ENCODE peak calls at places on chromosomes 4 and X, in seven cellular contexts. One of them, this sample, is unnamed.

GRCh38 chrX:133177202-133177601 is 41.0 kb downstream of the TFDP3 start:
- DNase-seq in stromal cell of bone marrow: no peak
- DNase-seq in fibroblast of mammary gland: no peak
- DNase-seq in Ammon's horn: no peak
- DNase-seq in stimulated activated CD8-positive, alpha-beta memory T cell treated with anti-CD3 and anti-CD28 coated beads, Interleukin-4, amount 100 ng/mL, for 4 hours: no peak
- DNase-seq in T-helper 2 cell: no peak
- DNase-seq in H7: no peak
- DNase-seq in this sample: no peak

GRCh38 chr4:7460591-7460990 is 25.9 kb upstream of the PSAPL1 start:
- DNase-seq in H7: no peak
- DNase-seq in fibroblast of mammary gland: peak; percentile 26
- DNase-seq in T-helper 2 cell: no peak
- DNase-seq in Ammon's horn: no peak
- DNase-seq in stromal cell of bone marrow: no peak
- DNase-seq in stimulated activated CD8-positive, alpha-beta memory T cell treated with anti-CD3 and anti-CD28 coated beads, Interleukin-4, amount 100 ng/mL, for 4 hours: no peak
- DNase-seq in this sample: no peak

GRCh38 chr4:121156822-121157769 is 7.0 kb downstream of the TNIP3 start:
- DNase-seq in Ammon's horn: peak; percentile 13
- DNase-seq in T-helper 2 cell: peak; percentile 5
- DNase-seq in stimulated activated CD8-positive, alpha-beta memory T cell treated with anti-CD3 and anti-CD28 coated beads, Interleukin-4, amount 100 ng/mL, for 4 hours: no peak
- DNase-seq in H7: peak; percentile 61
- DNase-seq in fibroblast of mammary gland: peak; percentile 33
- DNase-seq in stromal cell of bone marrow: no peak
- DNase-seq in this sample: peak; percentile 15

GRCh38 chrX:24890677-24891076 is 125.1 kb downstream of the ARX start:
- DNase-seq in fibroblast of mammary gland: no peak
- DNase-seq in H7: no peak
- DNase-seq in Ammon's horn: no peak
- DNase-seq in stromal cell of bone marrow: no peak
- DNase-seq in T-helper 2 cell: no peak
- DNase-seq in stimulated activated CD8-positive, alpha-beta memory T cell treated with anti-CD3 and anti-CD28 coated beads, Interleukin-4, amount 100 ng/mL, for 4 hours: no peak
- DNase-seq in this sample: no peak

GRCh38 chr4:156946508-156947197 is 24.9 kb downstream of the PDGFC start:
- DNase-seq in H7: no peak
- DNase-seq in Ammon's horn: no peak
- DNase-seq in stimulated activated CD8-positive, alpha-beta memory T cell treated with anti-CD3 and anti-CD28 coated beads, Interleukin-4, amount 100 ng/mL, for 4 hours: no peak
- DNase-seq in T-helper 2 cell: no peak
- DNase-seq in stromal cell of bone marrow: peak; percentile 97
- DNase-seq in fibroblast of mammary gland: peak; percentile 100
- DNase-seq in this sample: no peak

GRCh38 chrX:105650577-105650976 is 171.8 kb upstream of the NRK start:
- DNase-seq in Ammon's horn: no peak
- DNase-seq in H7: no peak
- DNase-seq in stimulated activated CD8-positive, alpha-beta memory T cell treated with anti-CD3 and anti-CD28 coated beads, Interleukin-4, amount 100 ng/mL, for 4 hours: no peak
- DNase-seq in T-helper 2 cell: no peak
- DNase-seq in stromal cell of bone marrow: no peak
- DNase-seq in fibroblast of mammary gland: no peak
- DNase-seq in this sample: no peak

GRCh38 chr4:24729041-24729730 is 66.2 kb upstream of the SOD3 start:
- DNase-seq in T-helper 2 cell: no peak
- DNase-seq in H7: no peak
- DNase-seq in stimulated activated CD8-positive, alpha-beta memory T cell treated with anti-CD3 and anti-CD28 coated beads, Interleukin-4, amount 100 ng/mL, for 4 hours: no peak
- DNase-seq in Ammon's horn: no peak
- DNase-seq in fibroblast of mammary gland: peak; percentile 6
- DNase-seq in stromal cell of bone marrow: peak; percentile 38
- DNase-seq in this sample: no peak

GRCh38 chrX:43813898-43814297 is 68.4 kb downstream of the MAOB start:
- DNase-seq in fibroblast of mammary gland: peak; percentile 40
- DNase-seq in Ammon's horn: no peak
- DNase-seq in stromal cell of bone marrow: no peak
- DNase-seq in T-helper 2 cell: no peak
- DNase-seq in H7: peak; percentile 21
- DNase-seq in stimulated activated CD8-positive, alpha-beta memory T cell treated with anti-CD3 and anti-CD28 coated beads, Interleukin-4, amount 100 ng/mL, for 4 hours: no peak
- DNase-seq in this sample: no peak

GRCh38 chr4:70556856-70557255 is 35.2 kb upstream of the AMBN start:
- DNase-seq in stromal cell of bone marrow: no peak
- DNase-seq in H7: no peak
- DNase-seq in T-helper 2 cell: no peak
- DNase-seq in stimulated activated CD8-positive, alpha-beta memory T cell treated with anti-CD3 and anti-CD28 coated beads, Interleukin-4, amount 100 ng/mL, for 4 hours: no peak
- DNase-seq in Ammon's horn: no peak
- DNase-seq in fibroblast of mammary gland: peak; percentile 5
- DNase-seq in this sample: no peak

GRCh38 chr4:94528792-94529451 is 77.2 kb downstream of the PDLIM5 start:
- DNase-seq in fibroblast of mammary gland: no peak
- DNase-seq in H7: no peak
- DNase-seq in Ammon's horn: no peak
- DNase-seq in stromal cell of bone marrow: no peak
- DNase-seq in T-helper 2 cell: no peak
- DNase-seq in stimulated activated CD8-positive, alpha-beta memory T cell treated with anti-CD3 and anti-CD28 coated beads, Interleukin-4, amount 100 ng/mL, for 4 hours: no peak
- DNase-seq in this sample: no peak

GRCh38 chr4:84503495-84504437 is 4.7 kb upstream of the NKX6-1 start:
- DNase-seq in stimulated activated CD8-positive, alpha-beta memory T cell treated with anti-CD3 and anti-CD28 coated beads, Interleukin-4, amount 100 ng/mL, for 4 hours: no peak
- DNase-seq in Ammon's horn: peak; percentile 86
- DNase-seq in H7: peak; percentile 72
- DNase-seq in stromal cell of bone marrow: peak; percentile 52
- DNase-seq in T-helper 2 cell: no peak
- DNase-seq in fibroblast of mammary gland: peak; percentile 76
- DNase-seq in this sample: no peak

GRCh38 chrX:119625843-119626242 is 19.6 kb upstream of the NKRF start:
- DNase-seq in Ammon's horn: no peak
- DNase-seq in stromal cell of bone marrow: no peak
- DNase-seq in fibroblast of mammary gland: no peak
- DNase-seq in H7: no peak
- DNase-seq in stimulated activated CD8-positive, alpha-beta memory T cell treated with anti-CD3 and anti-CD28 coated beads, Interleukin-4, amount 100 ng/mL, for 4 hours: no peak
- DNase-seq in T-helper 2 cell: no peak
- DNase-seq in this sample: no peak

GRCh38 chrX:10156199-10157031 is at the start of gene CLCN4:
- DNase-seq in T-helper 2 cell: no peak
- DNase-seq in Ammon's horn: peak; percentile 79
- DNase-seq in stromal cell of bone marrow: peak; percentile 26
- DNase-seq in fibroblast of mammary gland: peak; percentile 43
- DNase-seq in H7: peak; percentile 94
- DNase-seq in stimulated activated CD8-positive, alpha-beta memory T cell treated with anti-CD3 and anti-CD28 coated beads, Interleukin-4, amount 100 ng/mL, for 4 hours: no peak
- DNase-seq in this sample: no peak

GRCh38 chrX:103343105-103343504 is 13.1 kb downstream of the TCEAL7 start:
- DNase-seq in T-helper 2 cell: no peak
- DNase-seq in H7: no peak
- DNase-seq in stromal cell of bone marrow: peak; percentile 33
- DNase-seq in fibroblast of mammary gland: peak; percentile 63
- DNase-seq in Ammon's horn: peak; percentile 37
- DNase-seq in stimulated activated CD8-positive, alpha-beta memory T cell treated with anti-CD3 and anti-CD28 coated beads, Interleukin-4, amount 100 ng/mL, for 4 hours: no peak
- DNase-seq in this sample: peak; percentile 22

GRCh38 chrX:129744881-129745321 is 6.1 kb downstream of the XPNPEP2 start:
- DNase-seq in stromal cell of bone marrow: no peak
- DNase-seq in T-helper 2 cell: peak; percentile 44
- DNase-seq in H7: no peak
- DNase-seq in Ammon's horn: no peak
- DNase-seq in stimulated activated CD8-positive, alpha-beta memory T cell treated with anti-CD3 and anti-CD28 coated beads, Interleukin-4, amount 100 ng/mL, for 4 hours: no peak
- DNase-seq in fibroblast of mammary gland: no peak
- DNase-seq in this sample: no peak

GRCh38 chr4:187393546-187394344 is 601.8 kb upstream of the ZFP42 start:
- DNase-seq in stromal cell of bone marrow: no peak
- DNase-seq in fibroblast of mammary gland: no peak
- DNase-seq in stimulated activated CD8-positive, alpha-beta memory T cell treated with anti-CD3 and anti-CD28 coated beads, Interleukin-4, amount 100 ng/mL, for 4 hours: no peak
- DNase-seq in T-helper 2 cell: no peak
- DNase-seq in H7: no peak
- DNase-seq in Ammon's horn: no peak
- DNase-seq in this sample: no peak

GRCh38 chr4:163251204-163251603 is 81.2 kb downstream of the NPY1R start:
- DNase-seq in Ammon's horn: no peak
- DNase-seq in stromal cell of bone marrow: no peak
- DNase-seq in stimulated activated CD8-positive, alpha-beta memory T cell treated with anti-CD3 and anti-CD28 coated beads, Interleukin-4, amount 100 ng/mL, for 4 hours: no peak
- DNase-seq in fibroblast of mammary gland: no peak
- DNase-seq in H7: peak; percentile 43
- DNase-seq in T-helper 2 cell: no peak
- DNase-seq in this sample: no peak

GRCh38 chrX:36908801-36909403 is 99.3 kb upstream of the FAM47C start:
- DNase-seq in stromal cell of bone marrow: peak; percentile 21
- DNase-seq in Ammon's horn: peak; percentile 5
- DNase-seq in T-helper 2 cell: no peak
- DNase-seq in H7: peak; percentile 2
- DNase-seq in fibroblast of mammary gland: peak; percentile 42
- DNase-seq in stimulated activated CD8-positive, alpha-beta memory T cell treated with anti-CD3 and anti-CD28 coated beads, Interleukin-4, amount 100 ng/mL, for 4 hours: no peak
- DNase-seq in this sample: no peak

GRCh38 chrX:25869761-25870160 is 268.4 kb upstream of the MAGEB18 start:
- DNase-seq in Ammon's horn: no peak
- DNase-seq in stimulated activated CD8-positive, alpha-beta memory T cell treated with anti-CD3 and anti-CD28 coated beads, Interleukin-4, amount 100 ng/mL, for 4 hours: no peak
- DNase-seq in H7: no peak
- DNase-seq in T-helper 2 cell: no peak
- DNase-seq in fibroblast of mammary gland: no peak
- DNase-seq in stromal cell of bone marrow: no peak
- DNase-seq in this sample: no peak

GRCh38 chr4:158810487-158811215 is 41.8 kb downstream of the FNIP2 start:
- DNase-seq in T-helper 2 cell: no peak
- DNase-seq in stromal cell of bone marrow: peak; percentile 99
- DNase-seq in stimulated activated CD8-positive, alpha-beta memory T cell treated with anti-CD3 and anti-CD28 coated beads, Interleukin-4, amount 100 ng/mL, for 4 hours: no peak
- DNase-seq in H7: no peak
- DNase-seq in Ammon's horn: peak; percentile 62
- DNase-seq in fibroblast of mammary gland: peak; percentile 99
- DNase-seq in this sample: no peak

GRCh38 chr4:101501421-101501820 is 154.1 kb upstream of the PPP3CA start:
- DNase-seq in T-helper 2 cell: no peak
- DNase-seq in Ammon's horn: no peak
- DNase-seq in H7: no peak
- DNase-seq in stromal cell of bone marrow: no peak
- DNase-seq in fibroblast of mammary gland: peak; percentile 2
- DNase-seq in stimulated activated CD8-positive, alpha-beta memory T cell treated with anti-CD3 and anti-CD28 coated beads, Interleukin-4, amount 100 ng/mL, for 4 hours: no peak
- DNase-seq in this sample: no peak

GRCh38 chr4:6891436-6892170 is 18.0 kb upstream of the TBC1D14 start:
- DNase-seq in Ammon's horn: no peak
- DNase-seq in stimulated activated CD8-positive, alpha-beta memory T cell treated with anti-CD3 and anti-CD28 coated beads, Interleukin-4, amount 100 ng/mL, for 4 hours: no peak
- DNase-seq in H7: peak; percentile 28
- DNase-seq in T-helper 2 cell: no peak
- DNase-seq in fibroblast of mammary gland: no peak
- DNase-seq in stromal cell of bone marrow: peak; percentile 4
- DNase-seq in this sample: no peak

GRCh38 chr4:96833831-96834230 is 993.9 kb downstream of the PDHA2 start:
- DNase-seq in H7: no peak
- DNase-seq in stromal cell of bone marrow: no peak
- DNase-seq in Ammon's horn: no peak
- DNase-seq in stimulated activated CD8-positive, alpha-beta memory T cell treated with anti-CD3 and anti-CD28 coated beads, Interleukin-4, amount 100 ng/mL, for 4 hours: no peak
- DNase-seq in T-helper 2 cell: no peak
- DNase-seq in fibroblast of mammary gland: no peak
- DNase-seq in this sample: no peak

GRCh38 chr4:58192217-58192616 is 1082.0 kb upstream of the IGFBP7 start:
- DNase-seq in T-helper 2 cell: no peak
- DNase-seq in stimulated activated CD8-positive, alpha-beta memory T cell treated with anti-CD3 and anti-CD28 coated beads, Interleukin-4, amount 100 ng/mL, for 4 hours: no peak
- DNase-seq in Ammon's horn: no peak
- DNase-seq in fibroblast of mammary gland: no peak
- DNase-seq in stromal cell of bone marrow: no peak
- DNase-seq in H7: no peak
- DNase-seq in this sample: no peak

This sample was measured in T-helper 9 cell.